ENCODE peak calls at places on chromosomes 16 and 17, in five cellular contexts. G is stimulated activated CD4-positive, alpha-beta T cell treated with anti-CD3 and anti-CD28 coated beads, Interleukin-4, amount 100 ng/mL, for 1 hour; E is iPS DF 6.9; L is thoracic aorta; T is NCI-H774. S is an unnamed sample.

GRCh38 chr17:77318491-77319210 is 177.9 kb downstream of the SEC14L1 start:
- DNase-seq in G (no peak), E (no peak), L (no peak), T (no peak), S (no peak)

GRCh38 chr16:11759163-11759834 is 16.6 kb upstream of the TXNDC11 start:
- DNase-seq in G (no peak), E (no peak), L (no peak), T (peak; percentile 32), S (no peak)

GRCh38 chr17:49588726-49589555 is 13.3 kb downstream of the NXPH3 start:
- DNase-seq in G (no peak), E (no peak), L (no peak), T (no peak), S (no peak)

GRCh38 chr17:44212507-44213402 is 6.7 kb downstream of the UBTF start:
- DNase-seq in G (no peak), E (no peak), L (no peak), T (no peak), S (no peak)

GRCh38 chr16:14181371-14182050 is 110.4 kb downstream of the MRTFB start:
- DNase-seq in G (no peak), E (no peak), L (no peak), T (no peak), S (no peak)

GRCh38 chr17:519450-520212 is 167.0 kb upstream of the RPH3AL start:
- DNase-seq in G (no peak), E (no peak), L (no peak), T (no peak), S (no peak)

GRCh38 chr16:6777624-6778023 is 555.0 kb upstream of the RBFOX1 start:
- DNase-seq in G (no peak), E (no peak), L (no peak), T (no peak), S (no peak)

GRCh38 chr17:55677449-55677848 is 45.2 kb downstream of the TMEM100 start:
- DNase-seq in G (no peak), E (no peak), L (no peak), T (no peak), S (no peak)

GRCh38 chr17:31674305-31674704 is 184.7 kb downstream of the COPRS start:
- DNase-seq in G (no peak), E (no peak), L (no peak), T (no peak), S (no peak)

GRCh38 chr16:20614201-20615141 is 38.3 kb upstream of the ACSM2B start:
- DNase-seq in G (no peak), E (no peak), L (no peak), T (no peak), S (no peak)

GRCh38 chr17:49249292-49249794 is 18.8 kb upstream of the PHOSPHO1 start:
- DNase-seq in G (no peak), E (no peak), L (no peak), T (no peak), S (no peak)

S was measured in brain pericyte.